ENCODE peak calls at places on chromosomes 5 and 9, in six cellular contexts. One of them, this sample, is unnamed.

GRCh38 chr5:52771343-52772039 is 16.2 kb upstream of the ITGA1 start:
- DNase-seq in cardiac septum: no peak
- DNase-seq in sigmoid colon: no peak
- DNase-seq in AG10803: no peak
- DNase-seq in kidney tubule cell: no peak
- DNase-seq in fibroblast of the conjunctiva: no peak
- DNase-seq in this sample: no peak

GRCh38 chr5:83653669-83654068 is 67.0 kb downstream of the HAPLN1 start:
- DNase-seq in kidney tubule cell: no peak
- DNase-seq in sigmoid colon: no peak
- DNase-seq in AG10803: no peak
- DNase-seq in cardiac septum: no peak
- DNase-seq in fibroblast of the conjunctiva: no peak
- DNase-seq in this sample: no peak

GRCh38 chr5:154356256-154356655 is 89.5 kb upstream of the SAP30L start:
- DNase-seq in AG10803: peak
- DNase-seq in fibroblast of the conjunctiva: no peak
- DNase-seq in kidney tubule cell: peak
- DNase-seq in sigmoid colon: peak
- DNase-seq in cardiac septum: no peak
- DNase-seq in this sample: no peak

GRCh38 chr5:158855510-158855909 is 244.2 kb downstream of the EBF1 start:
- DNase-seq in fibroblast of the conjunctiva: no peak
- DNase-seq in AG10803: no peak
- DNase-seq in cardiac septum: no peak
- DNase-seq in kidney tubule cell: peak
- DNase-seq in sigmoid colon: no peak
- DNase-seq in this sample: no peak

GRCh38 chr9:130444565-130445221 is at the start of gene ASS1:
- DNase-seq in sigmoid colon: peak
- DNase-seq in fibroblast of the conjunctiva: no peak
- DNase-seq in cardiac septum: peak
- DNase-seq in AG10803: peak
- DNase-seq in kidney tubule cell: peak
- DNase-seq in this sample: no peak

GRCh38 chr9:119289740-119290139 is 79.5 kb downstream of the BRINP1 start:
- DNase-seq in cardiac septum: no peak
- DNase-seq in kidney tubule cell: peak
- DNase-seq in fibroblast of the conjunctiva: peak
- DNase-seq in sigmoid colon: no peak
- DNase-seq in AG10803: peak
- DNase-seq in this sample: no peak

GRCh38 chr5:97788369-97788768 is 605.3 kb upstream of the RIOK2 start:
- DNase-seq in cardiac septum: no peak
- DNase-seq in AG10803: no peak
- DNase-seq in fibroblast of the conjunctiva: no peak
- DNase-seq in kidney tubule cell: no peak
- DNase-seq in sigmoid colon: no peak
- DNase-seq in this sample: no peak

GRCh38 chr9:130844028-130844427 is 9.0 kb downstream of the ABL1 start:
- DNase-seq in fibroblast of the conjunctiva: no peak
- DNase-seq in cardiac septum: no peak
- DNase-seq in sigmoid colon: no peak
- DNase-seq in AG10803: no peak
- DNase-seq in kidney tubule cell: no peak
- DNase-seq in this sample: no peak

GRCh38 chr5:135337064-135337463 is 62.0 kb downstream of the MACROH2A1 start:
- DNase-seq in fibroblast of the conjunctiva: no peak
- DNase-seq in sigmoid colon: no peak
- DNase-seq in kidney tubule cell: no peak
- DNase-seq in cardiac septum: no peak
- DNase-seq in AG10803: no peak
- DNase-seq in this sample: no peak

GRCh38 chr9:98993570-98993945 is 49.9 kb downstream of the COL15A1 start:
- DNase-seq in kidney tubule cell: peak
- DNase-seq in AG10803: no peak
- DNase-seq in sigmoid colon: no peak
- DNase-seq in cardiac septum: no peak
- DNase-seq in fibroblast of the conjunctiva: no peak
- DNase-seq in this sample: no peak

GRCh38 chr5:83000922-83001321 is 76.3 kb downstream of the TMEM167A start:
- DNase-seq in cardiac septum: no peak
- DNase-seq in kidney tubule cell: peak
- DNase-seq in sigmoid colon: no peak
- DNase-seq in AG10803: no peak
- DNase-seq in fibroblast of the conjunctiva: no peak
- DNase-seq in this sample: no peak

GRCh38 chr5:73763300-73764032 is 137.5 kb downstream of the ARHGEF28 start:
- DNase-seq in cardiac septum: no peak
- DNase-seq in fibroblast of the conjunctiva: no peak
- DNase-seq in sigmoid colon: no peak
- DNase-seq in AG10803: peak
- DNase-seq in kidney tubule cell: no peak
- DNase-seq in this sample: no peak

GRCh38 chr5:97528941-97529340 is 345.9 kb upstream of the RIOK2 start:
- DNase-seq in kidney tubule cell: no peak
- DNase-seq in sigmoid colon: no peak
- DNase-seq in fibroblast of the conjunctiva: peak
- DNase-seq in AG10803: peak
- DNase-seq in cardiac septum: no peak
- DNase-seq in this sample: peak

GRCh38 chr5:176517053-176517661 is 20.0 kb downstream of the RNF44 start:
- DNase-seq in fibroblast of the conjunctiva: no peak
- DNase-seq in AG10803: no peak
- DNase-seq in kidney tubule cell: no peak
- DNase-seq in cardiac septum: no peak
- DNase-seq in sigmoid colon: no peak
- DNase-seq in this sample: no peak

GRCh38 chr9:34069831-34070230 is 21.1 kb upstream of the UBAP2 start:
- DNase-seq in cardiac septum: no peak
- DNase-seq in kidney tubule cell: no peak
- DNase-seq in sigmoid colon: peak
- DNase-seq in fibroblast of the conjunctiva: no peak
- DNase-seq in AG10803: no peak
- DNase-seq in this sample: no peak